ENCODE peak calls at places on chromosome 10, in five cellular contexts. X, N, A, T and Z are unnamed samples.

GRCh38 chr10:74234569-74234968 is 83.5 kb downstream of the ADK start:
- DNase-seq in X (no peak), N (no peak), A (no peak), T (no peak), Z (no peak)

GRCh38 chr10:47028466-47028865 is 117.2 kb downstream of the PTPN20 start:
- DNase-seq in X (no peak), N (no peak), A (no peak), T (peak), Z (peak)

GRCh38 chr10:88091490-88092061 is 228.2 kb downstream of the PTEN start:
- DNase-seq in X (no peak), N (no peak), A (no peak), T (peak), Z (no peak)

GRCh38 chr10:46002916-46003693 is 27.3 kb downstream of the NCOA4 start:
- DNase-seq in X (no peak), N (no peak), A (no peak), T (no peak), Z (no peak)

GRCh38 chr10:84683550-84683949 is 355.2 kb downstream of the CCSER2 start:
- DNase-seq in X (no peak), N (no peak), A (no peak), T (no peak), Z (no peak)

GRCh38 chr10:9069136-9069535 is 1014.6 kb downstream of the GATA3 start:
- DNase-seq in X (no peak), N (no peak), A (no peak), T (no peak), Z (no peak)

GRCh38 chr10:128000660-128001059 is 93.8 kb downstream of the PTPRE start:
- DNase-seq in X (peak), N (no peak), A (peak), T (no peak), Z (no peak)

GRCh38 chr10:114245128-114245791 is 6.2 kb downstream of the VWA2 start:
- DNase-seq in X (peak), N (no peak), A (no peak), T (no peak), Z (no peak)

GRCh38 chr10:104680467-104681401 is 39.6 kb downstream of the SORCS3 start:
- DNase-seq in X (peak), N (peak), A (peak), T (no peak), Z (peak)

GRCh38 chr10:97335188-97335619 is 675 bp upstream of the FRAT2 start:
- DNase-seq in X (no peak), N (no peak), A (no peak), T (peak), Z (peak)

GRCh38 chr10:95333997-95334792 is 43.4 kb upstream of the PDLIM1 start:
- DNase-seq in X (peak), N (no peak), A (no peak), T (no peak), Z (no peak)

GRCh38 chr10:5818048-5818331 is 4.8 kb upstream of the GDI2 start:
- DNase-seq in X (no peak), N (no peak), A (no peak), T (no peak), Z (no peak)

GRCh38 chr10:13450078-13450477 is 78.7 kb downstream of the BEND7 start:
- DNase-seq in X (peak), N (no peak), A (no peak), T (no peak), Z (no peak)

GRCh38 chr10:30063098-30063497 is 3.7 kb upstream of the JCAD start:
- DNase-seq in X (peak), N (no peak), A (no peak), T (no peak), Z (no peak)

GRCh38 chr10:37732685-37733084 is 124.7 kb downstream of the ZNF248 start:
- DNase-seq in X (no peak), N (no peak), A (no peak), T (no peak), Z (no peak)

GRCh38 chr10:15420858-15421257 is 49.8 kb upstream of the FAM171A1 start:
- DNase-seq in X (no peak), N (no peak), A (no peak), T (no peak), Z (no peak)

GRCh38 chr10:108427081-108427480 is 1262.6 kb upstream of the SORCS1 start:
- DNase-seq in X (no peak), N (no peak), A (no peak), T (no peak), Z (no peak)

GRCh38 chr10:78963074-78964034 is 105.4 kb upstream of the ZMIZ1 start:
- DNase-seq in X (no peak), N (no peak), A (no peak), T (peak), Z (no peak)

GRCh38 chr10:113094114-113094486 is 144.1 kb downstream of the TCF7L2 start:
- DNase-seq in X (peak), N (no peak), A (no peak), T (no peak), Z (no peak)

GRCh38 chr10:77350134-77350533 is 287.5 kb downstream of the KCNMA1 start:
- DNase-seq in X (no peak), N (no peak), A (no peak), T (no peak), Z (no peak)

GRCh38 chr10:30059209-30060107 is at the start of gene JCAD:
- DNase-seq in X (peak), N (peak), A (peak), T (peak), Z (peak)

GRCh38 chr10:62689712-62690111 is 114.8 kb upstream of the ADO start:
- DNase-seq in X (no peak), N (no peak), A (no peak), T (no peak), Z (no peak)

GRCh38 chr10:63273575-63273974 is 140.4 kb downstream of the NRBF2 start:
- DNase-seq in X (no peak), N (no peak), A (no peak), T (no peak), Z (no peak)

GRCh38 chr10:91879514-91880170 is 29.6 kb downstream of the FGFBP3 start:
- DNase-seq in X (no peak), N (no peak), A (no peak), T (no peak), Z (no peak)

GRCh38 chr10:43479275-43479674 is 42.4 kb downstream of the ZNF487 start:
- DNase-seq in X (peak), N (no peak), A (no peak), T (no peak), Z (no peak)

GRCh38 chr10:103047381-103047780 is 129.3 kb downstream of the CNNM2 start:
- DNase-seq in X (no peak), N (no peak), A (no peak), T (no peak), Z (no peak)

GRCh38 chr10:67788028-67788886 is 49.7 kb downstream of the DNAJC12 start:
- DNase-seq in X (peak), N (peak), A (no peak), T (peak), Z (peak)

GRCh38 chr10:12801214-12802087 is 200.1 kb downstream of the CCDC3 start:
- DNase-seq in X (no peak), N (no peak), A (no peak), T (no peak), Z (no peak)